ENCODE peak calls at places on chromosomes 13 and 19, in six cellular contexts. U is SK-N-SH, H is mucosa of descending colon, Q is H9, I is cardiac muscle cell, J is colonic mucosa. N is an unnamed sample.

GRCh38 chr13:113666324-113666660 is 727 bp upstream of the GRK1 start:
- DNase-seq in U (no peak), H (peak; percentile 25), Q (no peak), I (no peak), J (no peak), N (no peak)

GRCh38 chr13:80924596-80924995 is 583.7 kb upstream of the SPRY2 start:
- DNase-seq in U (no peak), H (no peak), Q (no peak), I (no peak), J (no peak), N (no peak)

GRCh38 chr13:99978781-99979452 is 2.7 kb upstream of the ZIC2 start:
- DNase-seq in U (peak; percentile 49), H (no peak), Q (peak; percentile 91), I (peak; percentile 59), J (peak; percentile 24), N (no peak)

GRCh38 chr19:4108767-4109625 is 14.9 kb downstream of the MAP2K2 start:
- DNase-seq in U (no peak), H (peak; percentile 55), Q (no peak), I (no peak), J (no peak), N (no peak)

GRCh38 chr13:24348797-24349515 is 39.6 kb downstream of the C1QTNF9 start:
- DNase-seq in U (no peak), H (peak; percentile 76), Q (no peak), I (no peak), J (peak; percentile 91), N (no peak)

GRCh38 chr19:4061178-4061682 is 5.5 kb downstream of the ZBTB7A start:
- DNase-seq in U (no peak), H (peak; percentile 97), Q (peak; percentile 73), I (no peak), J (peak; percentile 97), N (peak; percentile 81)

GRCh38 chr13:48909088-48909389 is 66.7 kb upstream of the FNDC3A start:
- DNase-seq in U (no peak), H (no peak), Q (no peak), I (no peak), J (no peak), N (no peak)

GRCh38 chr19:49347835-49348234 is 12.6 kb downstream of the CD37 start:
- DNase-seq in U (peak; percentile 66), H (no peak), Q (peak; percentile 76), I (peak; percentile 55), J (no peak), N (no peak)

GRCh38 chr19:6233827-6234511 is 45.8 kb downstream of the MLLT1 start:
- DNase-seq in U (peak; percentile 68), H (no peak), Q (no peak), I (no peak), J (no peak), N (peak; percentile 34)

GRCh38 chr13:70042193-70042592 is 65.4 kb upstream of the ATXN8OS start:
- DNase-seq in U (no peak), H (no peak), Q (no peak), I (no peak), J (no peak), N (no peak)

GRCh38 chr13:37369618-37370017 is 228.9 kb downstream of the POSTN start:
- DNase-seq in U (no peak), H (no peak), Q (no peak), I (no peak), J (no peak), N (no peak)

DNA sequence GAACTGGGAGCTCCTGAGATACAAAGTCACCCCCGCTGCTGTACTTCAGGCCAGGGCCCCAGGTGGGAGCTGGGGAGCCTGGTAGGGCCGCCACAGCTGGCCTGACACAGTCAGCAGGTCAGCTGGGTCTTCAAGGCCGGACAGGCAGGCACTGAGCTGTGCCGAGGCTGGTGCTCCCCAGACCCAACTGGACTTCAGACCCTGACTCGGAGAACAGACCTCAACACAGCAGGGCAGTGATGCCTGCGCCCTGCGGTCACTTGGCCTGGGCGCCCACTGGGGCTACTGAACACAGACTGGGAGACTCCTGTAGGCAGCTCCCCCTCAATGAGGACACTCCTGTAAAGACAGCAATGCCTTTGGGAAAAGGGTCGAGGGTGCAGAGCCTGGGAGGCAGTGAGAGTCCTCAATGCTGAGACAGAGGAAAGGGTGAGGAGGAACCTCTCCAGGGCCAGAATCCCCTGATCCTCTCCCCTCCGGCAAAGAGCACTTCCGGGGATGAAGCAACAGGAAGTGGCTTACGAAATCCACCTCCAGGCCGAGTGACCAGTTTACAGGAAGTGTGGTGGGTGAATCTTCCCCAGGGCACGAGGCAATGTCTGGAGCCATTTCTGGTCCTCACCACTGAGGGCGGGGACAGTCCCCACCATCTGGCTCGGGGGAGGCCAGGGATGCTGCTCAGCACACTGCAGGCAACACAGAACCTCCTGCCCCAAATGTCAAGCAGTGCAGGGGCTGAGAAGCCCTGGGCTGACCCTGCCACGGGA is 40.8 kb upstream of the ISYNA1 start:
- DNase-seq in U (peak; percentile 70), H (peak; percentile 58), Q (no peak), I (no peak), J (peak; percentile 67), N (peak; percentile 81)
- H3K4me1 ChIP-seq in U (peaks cover 28% of the 10 kb centered on the region), H (peaks cover 63% of the 10 kb centered on the region), Q (no peaks in the 10 kb centered on the region), I (peaks cover 7% of the 10 kb centered on the region), J (peaks cover 28% of the 10 kb centered on the region), N (peaks cover 45% of the 10 kb centered on the region)

DNA sequence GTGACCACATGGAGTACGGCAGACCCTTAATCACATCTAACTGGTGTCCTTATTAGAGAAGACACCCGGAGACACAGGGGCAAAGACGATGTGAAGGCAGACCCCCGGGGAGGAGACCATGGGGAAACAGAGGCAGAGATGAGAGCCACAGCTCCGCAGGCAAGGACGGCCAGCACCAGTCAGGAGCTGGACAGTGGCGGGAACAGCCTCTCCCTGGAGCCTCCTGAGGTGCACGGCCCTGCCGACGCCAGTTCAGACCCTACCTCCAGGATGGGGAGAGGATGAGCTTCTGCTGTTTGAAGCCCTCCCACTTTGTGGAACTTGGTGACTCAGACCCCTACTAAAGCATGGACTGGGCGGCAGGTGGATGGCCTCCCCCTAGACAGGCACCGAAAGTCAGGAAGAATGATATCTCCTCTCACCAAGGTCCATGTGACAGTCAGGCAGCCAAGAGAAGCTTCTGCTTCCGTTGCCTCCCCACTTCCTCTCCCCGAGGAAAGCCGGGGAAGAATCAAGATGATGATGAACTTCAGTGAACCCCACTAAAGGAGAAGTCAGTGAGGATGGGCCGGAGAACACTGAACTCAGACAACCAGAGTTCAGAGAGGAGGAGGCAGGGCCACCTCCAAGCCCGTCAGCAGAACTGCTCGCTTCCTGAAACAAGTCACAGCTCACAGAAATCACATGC is 25.4 kb downstream of the RAB20 start:
- DNase-seq in U (no peak), H (no peak), Q (no peak), I (no peak), J (no peak), N (no peak)
- H3K4me1 ChIP-seq in U (peaks cover 5% of the 10 kb centered on the region), H (peaks cover 20% of the 10 kb centered on the region), Q (peaks cover 3% of the 10 kb centered on the region), I (peaks cover 6% of the 10 kb centered on the region), J (peaks cover 13% of the 10 kb centered on the region), N (no peaks in the 10 kb centered on the region)

GRCh38 chr19:35717665-35718344 is at the start of gene KMT2B:
- DNase-seq in U (peak; percentile 99), H (peak; percentile 96), Q (peak; percentile 98), I (peak; percentile 97), J (no peak), N (peak; percentile 97)
- H3K4me1 ChIP-seq in U (peaks cover 24% of the 10 kb centered on the region), H (peaks cover 21% of the 10 kb centered on the region), Q (peaks cover 7% of the 10 kb centered on the region), I (peaks cover 6% of the 10 kb centered on the region), J (peaks cover 18% of the 10 kb centered on the region), N (no peaks in the 10 kb centered on the region)

GRCh38 chr13:40968416-40969000 is 50.6 kb downstream of the ELF1 start:
- DNase-seq in U (no peak), H (no peak), Q (no peak), I (no peak), J (no peak), N (no peak)
- H3K4me1 ChIP-seq in U (no peaks in the 10 kb centered on the region), H (peaks cover 44% of the 10 kb centered on the region), Q (no peaks in the 10 kb centered on the region), I (peaks cover 5% of the 10 kb centered on the region), J (peaks cover 10% of the 10 kb centered on the region), N (peaks cover 20% of the 10 kb centered on the region)

DNA sequence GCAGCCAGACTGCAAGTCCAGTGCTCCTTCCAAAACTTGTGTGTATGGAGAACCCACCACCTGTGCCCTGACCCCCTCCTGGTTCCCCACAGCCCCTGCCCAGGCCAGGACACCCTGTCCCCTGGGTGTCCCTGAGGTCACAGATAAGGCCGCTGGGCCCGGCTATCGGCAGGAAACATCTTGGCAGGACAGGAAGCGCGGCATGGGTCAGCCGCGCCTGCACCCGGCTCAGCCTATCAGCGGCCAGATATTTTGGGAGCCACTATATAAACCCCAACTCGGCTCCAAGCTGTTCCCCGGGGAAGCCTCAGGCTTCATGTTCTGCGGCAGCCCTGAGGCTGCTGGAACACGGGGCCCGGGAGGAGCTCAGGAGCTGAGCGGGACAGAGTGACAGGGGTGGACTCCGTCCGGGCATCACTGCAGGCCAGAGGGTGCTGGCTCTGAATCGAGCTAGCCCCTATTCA is 60.8 kb downstream of the AP1M1 start:
- DNase-seq in U (peak; percentile 55), H (peak; percentile 42), Q (no peak), I (no peak), J (peak; percentile 41), N (no peak)
- H3K4me1 ChIP-seq in U (no peaks in the 10 kb centered on the region), H (peaks cover 15% of the 10 kb centered on the region), Q (no peaks in the 10 kb centered on the region), I (peaks cover 20% of the 10 kb centered on the region), J (no peaks in the 10 kb centered on the region), N (no peaks in the 10 kb centered on the region)